ENCODE peak calls at places on chromosomes 16 and 17, in five cellular contexts. E is AG10803, P is heart left ventricle, L is nephron progenitor cell, F is uterus. B is an unnamed sample.

GRCh38 chr16:73082608-73083007 is 34.7 kb upstream of the ZFHX3 start:
- DNase-seq in P (no peak), L (no peak), E (peak), F (no peak), B (no peak)

GRCh38 chr16:66551362-66551761 is 1.0 kb upstream of the CKLF start:
- DNase-seq in F (no peak), E (peak), P (peak), L (peak), B (no peak)

GRCh38 chr16:183005-183404 is 2.7 kb downstream of the HBQ1 start:
- DNase-seq in P (no peak), E (no peak), L (no peak), F (no peak), B (no peak)

GRCh38 chr16:77169650-77170236 is 21.2 kb upstream of the MON1B start:
- DNase-seq in E (peak), P (no peak), L (peak), F (no peak), B (no peak)

GRCh38 chr16:20901441-20902112 is 1.0 kb downstream of the LYRM1 start:
- DNase-seq in L (peak), P (peak), E (peak), F (peak), B (no peak)

GRCh38 chr17:15885770-15886169 is 59.2 kb upstream of the ADORA2B start:
- DNase-seq in L (no peak), P (no peak), E (no peak), F (no peak), B (no peak)

GRCh38 chr16:70556063-70556462 is 32.4 kb downstream of the SF3B3 start:
- DNase-seq in L (no peak), F (no peak), E (no peak), P (no peak), B (no peak)

GRCh38 chr17:48153711-48154642 is 46.4 kb downstream of the SNX11 start:
- DNase-seq in F (no peak), E (peak), P (no peak), L (peak), B (no peak)

GRCh38 chr16:7038475-7038874 is 294.2 kb upstream of the RBFOX1 start:
- DNase-seq in L (no peak), E (no peak), F (no peak), P (no peak), B (no peak)

GRCh38 chr17:68378202-68379149 is 78.8 kb downstream of the WIPI1 start:
- DNase-seq in F (peak), L (peak), P (peak), E (peak), B (peak)

GRCh38 chr17:63476494-63476856 is 386 bp upstream of the ACE start:
- DNase-seq in E (no peak), L (peak), P (no peak), F (no peak), B (no peak)

GRCh38 chr17:79779661-79780365 is 1.9 kb downstream of the CBX2 start:
- DNase-seq in P (peak), E (no peak), F (no peak), L (no peak), B (no peak)

GRCh38 chr16:1812732-1813163 is 13.9 kb downstream of the HAGH start:
- DNase-seq in F (peak), E (peak), L (peak), P (no peak), B (no peak)

GRCh38 chr16:52440248-52440647 is 106.7 kb downstream of the TOX3 start:
- DNase-seq in L (no peak), P (no peak), F (no peak), E (no peak), B (no peak)

GRCh38 chr17:63442549-63443035 is 3.5 kb downstream of the CYB561 start:
- DNase-seq in P (no peak), F (no peak), E (no peak), L (peak), B (no peak)

GRCh38 chr16:67441907-67442306 is 11.0 kb downstream of the HSD11B2 start:
- DNase-seq in L (no peak), E (no peak), F (no peak), P (no peak), B (no peak)

GRCh38 chr17:71398706-71399620 is 721.9 kb upstream of the SOX9 start:
- DNase-seq in F (no peak), E (peak), P (no peak), L (peak), B (no peak)

GRCh38 chr17:78923660-78924453 is 1.3 kb downstream of the TIMP2 start:
- DNase-seq in L (no peak), E (no peak), P (peak), F (peak), B (no peak)

GRCh38 chr16:23255000-23255399 is 47.1 kb upstream of the SCNN1B start:
- DNase-seq in E (no peak), L (no peak), P (no peak), F (no peak), B (no peak)

GRCh38 chr16:23258919-23259237 is 43.2 kb upstream of the SCNN1B start:
- DNase-seq in E (no peak), F (no peak), P (no peak), L (no peak), B (no peak)

GRCh38 chr16:23257682-23258081 is 44.4 kb upstream of the SCNN1B start:
- DNase-seq in F (no peak), P (no peak), L (no peak), E (no peak), B (no peak)

GRCh38 chr16:23254338-23254737 is 47.8 kb upstream of the SCNN1B start:
- DNase-seq in P (no peak), E (peak), L (no peak), F (no peak), B (no peak)

GRCh38 chr16:23256440-23256839 is 45.7 kb upstream of the SCNN1B start:
- DNase-seq in F (no peak), P (no peak), E (no peak), L (no peak), B (no peak)
- TF ChIP-seq CTCF in F (no peak), P (no peak), E (no peak), L (no peak), B (no peak)

GRCh38 chr16:31143036-31143888 is 6.6 kb downstream of the PRSS36 start:
- DNase-seq in P (no peak), E (no peak), F (peak), L (no peak), B (no peak)
- TF ChIP-seq CTCF in P (no peak), E (no peak), F (no peak), L (no peak), B (no peak)

DNA sequence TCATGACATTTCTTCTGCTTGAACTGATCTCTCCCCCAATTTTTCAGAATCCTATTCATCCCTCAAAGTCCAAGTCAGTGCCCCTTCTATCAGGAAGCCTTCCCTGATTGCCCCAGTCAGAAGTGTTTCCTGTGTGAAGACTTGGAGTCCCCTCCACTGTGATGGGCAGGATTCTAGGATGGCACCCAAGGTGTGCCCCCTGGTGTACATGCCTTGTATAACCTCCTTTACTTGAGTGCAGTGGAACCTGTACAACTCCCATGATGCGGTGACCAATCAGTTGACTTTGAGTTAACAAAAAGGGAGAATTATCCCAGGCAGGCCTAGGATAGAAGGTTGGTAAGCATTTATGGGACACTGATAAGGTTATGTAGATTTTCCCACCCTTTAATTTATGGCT is 23.4 kb downstream of the MYH13 start:
- DNase-seq in L (no peak), P (no peak), F (no peak), E (no peak), B (no peak)
- TF ChIP-seq CTCF in L (no peak), P (peak), F (no peak), E (peak), B (peak)

GRCh38 chr16:82744958-82745357 is 118.2 kb downstream of the CDH13 start:
- DNase-seq in L (no peak), E (no peak), F (no peak), P (no peak), B (no peak)

GRCh38 chr16:82753821-82754220 is 127.1 kb downstream of the CDH13 start:
- DNase-seq in E (peak), F (no peak), P (no peak), L (no peak), B (no peak)

GRCh38 chr16:82751020-82751419 is 124.3 kb downstream of the CDH13 start:
- DNase-seq in L (no peak), E (no peak), F (no peak), P (no peak), B (no peak)

GRCh38 chr16:82750078-82750477 is 123.3 kb downstream of the CDH13 start:
- DNase-seq in F (no peak), P (no peak), E (no peak), L (no peak), B (no peak)

DNA sequence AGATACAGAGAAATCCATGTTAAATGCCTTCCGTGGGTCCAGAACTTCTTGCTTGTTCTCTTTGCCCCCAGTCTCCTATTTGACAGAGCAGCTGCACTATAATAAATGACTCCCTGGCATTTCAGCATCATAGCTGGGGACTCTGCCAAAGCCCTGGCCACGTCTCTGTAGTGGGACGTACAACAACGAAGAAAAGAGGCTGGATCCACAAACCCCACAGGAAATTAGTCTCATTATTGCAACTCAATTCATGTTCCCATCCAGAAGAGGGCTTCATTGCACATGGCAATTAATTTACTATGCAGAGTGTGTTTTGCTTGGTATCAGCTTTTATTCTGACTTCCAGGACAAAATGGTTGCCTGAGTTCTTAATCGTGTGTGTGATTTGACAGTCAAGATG is 121.3 kb downstream of the CDH13 start:
- DNase-seq in P (peak), F (no peak), E (peak), L (no peak), B (no peak)
- TF ChIP-seq CTCF in P (peak), F (no peak), E (peak), L (no peak), B (no peak)

GRCh38 chr17:42201155-42201772 is 7.0 kb upstream of the GHDC start:
- DNase-seq in P (no peak), F (no peak), L (no peak), E (no peak), B (no peak)
- TF ChIP-seq CTCF in P (no peak), F (no peak), L (no peak), E (no peak), B (no peak)

GRCh38 chr16:17921357-17921978 is 415.1 kb downstream of the NPIPA8 start:
- DNase-seq in L (peak), E (peak), P (no peak), F (no peak), B (no peak)
- TF ChIP-seq CTCF in L (peak), E (peak), P (peak), F (no peak), B (peak)

B was measured in type B pancreatic cell.